ENCODE peak calls at places on chromosomes 2 and 18, in five cellular contexts. One of them, this sample, is unnamed.

GRCh38 chr2:104033399-104033798 is 820.5 kb upstream of the POU3F3 start:
- DNase-seq in B cell: no peak
- DNase-seq in effector memory CD4-positive, alpha-beta T cell: no peak
- DNase-seq in CD14-positive monocyte: no peak
- DNase-seq in hepatic stellate cell: no peak
- DNase-seq in this sample: no peak

GRCh38 chr2:70643715-70644114 is 90.1 kb upstream of the TGFA start:
- DNase-seq in CD14-positive monocyte: no peak
- DNase-seq in hepatic stellate cell: no peak
- DNase-seq in effector memory CD4-positive, alpha-beta T cell: no peak
- DNase-seq in B cell: no peak
- DNase-seq in this sample: no peak

GRCh38 chr2:33448216-33448899 is 28.1 kb upstream of the RASGRP3 start:
- DNase-seq in B cell: no peak
- DNase-seq in hepatic stellate cell: no peak
- DNase-seq in effector memory CD4-positive, alpha-beta T cell: no peak
- DNase-seq in CD14-positive monocyte: no peak
- DNase-seq in this sample: no peak

GRCh38 chr2:241968417-241968816 is 98.9 kb downstream of the RTP5 start:
- DNase-seq in effector memory CD4-positive, alpha-beta T cell: no peak
- DNase-seq in B cell: no peak
- DNase-seq in CD14-positive monocyte: no peak
- DNase-seq in hepatic stellate cell: no peak
- DNase-seq in this sample: no peak

GRCh38 chr18:77012751-77013550 is 119.6 kb downstream of the MBP start:
- DNase-seq in CD14-positive monocyte: no peak
- DNase-seq in B cell: no peak
- DNase-seq in effector memory CD4-positive, alpha-beta T cell: no peak
- DNase-seq in hepatic stellate cell: no peak
- DNase-seq in this sample: no peak

GRCh38 chr2:164706522-164706921 is 85.2 kb upstream of the GRB14 start:
- DNase-seq in hepatic stellate cell: no peak
- DNase-seq in effector memory CD4-positive, alpha-beta T cell: no peak
- DNase-seq in CD14-positive monocyte: no peak
- DNase-seq in B cell: no peak
- DNase-seq in this sample: no peak

GRCh38 chr18:37385846-37386435 is 179.7 kb downstream of the CELF4 start:
- DNase-seq in CD14-positive monocyte: no peak
- DNase-seq in effector memory CD4-positive, alpha-beta T cell: no peak
- DNase-seq in B cell: no peak
- DNase-seq in hepatic stellate cell: no peak
- DNase-seq in this sample: no peak

GRCh38 chr2:55923091-55923977 is at the start of gene EFEMP1:
- DNase-seq in CD14-positive monocyte: no peak
- DNase-seq in B cell: no peak
- DNase-seq in effector memory CD4-positive, alpha-beta T cell: no peak
- DNase-seq in hepatic stellate cell: peak; percentile 47
- DNase-seq in this sample: no peak

GRCh38 chr18:40962784-40963183 is 992.2 kb upstream of the PIK3C3 start:
- DNase-seq in B cell: no peak
- DNase-seq in effector memory CD4-positive, alpha-beta T cell: no peak
- DNase-seq in CD14-positive monocyte: no peak
- DNase-seq in hepatic stellate cell: no peak
- DNase-seq in this sample: no peak

GRCh38 chr2:214651451-214651850 is 158.0 kb downstream of the BARD1 start:
- DNase-seq in CD14-positive monocyte: no peak
- DNase-seq in effector memory CD4-positive, alpha-beta T cell: no peak
- DNase-seq in hepatic stellate cell: no peak
- DNase-seq in B cell: no peak
- DNase-seq in this sample: no peak

GRCh38 chr2:235934059-235934896 is 233.9 kb downstream of the GBX2 start:
- DNase-seq in hepatic stellate cell: no peak
- DNase-seq in B cell: no peak
- DNase-seq in CD14-positive monocyte: no peak
- DNase-seq in effector memory CD4-positive, alpha-beta T cell: no peak
- DNase-seq in this sample: no peak

GRCh38 chr2:85421706-85422457 is 3.4 kb downstream of the SH2D6 start:
- DNase-seq in effector memory CD4-positive, alpha-beta T cell: no peak
- DNase-seq in hepatic stellate cell: no peak
- DNase-seq in CD14-positive monocyte: no peak
- DNase-seq in B cell: no peak
- DNase-seq in this sample: no peak

GRCh38 chr2:46018773-46019593 is 278.2 kb upstream of the EPAS1 start:
- DNase-seq in hepatic stellate cell: no peak
- DNase-seq in effector memory CD4-positive, alpha-beta T cell: no peak
- DNase-seq in B cell: no peak
- DNase-seq in CD14-positive monocyte: no peak
- DNase-seq in this sample: no peak

GRCh38 chr2:128505150-128505490 is 186.5 kb upstream of the HS6ST1 start:
- DNase-seq in hepatic stellate cell: no peak
- DNase-seq in B cell: no peak
- DNase-seq in CD14-positive monocyte: peak; percentile 19
- DNase-seq in effector memory CD4-positive, alpha-beta T cell: no peak
- DNase-seq in this sample: no peak

GRCh38 chr18:31061945-31062344 is 19.4 kb upstream of the DSC3 start:
- DNase-seq in CD14-positive monocyte: no peak
- DNase-seq in effector memory CD4-positive, alpha-beta T cell: no peak
- DNase-seq in hepatic stellate cell: no peak
- DNase-seq in B cell: no peak
- DNase-seq in this sample: no peak

GRCh38 chr18:22962004-22962403 is 28.9 kb downstream of the RBBP8 start:
- DNase-seq in effector memory CD4-positive, alpha-beta T cell: no peak
- DNase-seq in B cell: no peak
- DNase-seq in hepatic stellate cell: no peak
- DNase-seq in CD14-positive monocyte: no peak
- DNase-seq in this sample: no peak

GRCh38 chr2:43636616-43637015 is 444 bp upstream of the PLEKHH2 start:
- DNase-seq in hepatic stellate cell: no peak
- DNase-seq in CD14-positive monocyte: no peak
- DNase-seq in B cell: no peak
- DNase-seq in effector memory CD4-positive, alpha-beta T cell: peak; percentile 5
- DNase-seq in this sample: no peak